ENCODE peak calls at places on chromosomes 16 and 17, in six cellular contexts. X, U, L, G, N and Y are unnamed samples.

GRCh38 chr16:49500211-49500610 is 126.6 kb downstream of the C16orf78 start:
- DNase-seq in X (no peak), U (no peak), L (no peak), G (no peak), N (no peak), Y (no peak)

GRCh38 chr17:15947331-15947730 is 2.4 kb downstream of the ADORA2B start:
- DNase-seq in X (no peak), U (peak; percentile 48), L (no peak), G (no peak), N (peak; percentile 97), Y (peak; percentile 65)

GRCh38 chr17:47945080-47945479 is 3.7 kb downstream of the PNPO start:
- DNase-seq in X (no peak), U (no peak), L (no peak), G (no peak), N (no peak), Y (no peak)

GRCh38 chr17:57478851-57479250 is 222.5 kb downstream of the MSI2 start:
- DNase-seq in X (no peak), U (no peak), L (no peak), G (no peak), N (peak; percentile 26), Y (no peak)

GRCh38 chr16:77788196-77789084 is at the start of gene VAT1L:
- DNase-seq in X (peak; percentile 69), U (peak; percentile 63), L (no peak), G (peak; percentile 11), N (peak; percentile 90), Y (no peak)

GRCh38 chr17:56823848-56824247 is 9.9 kb downstream of the C17orf67 start:
- DNase-seq in X (no peak), U (no peak), L (no peak), G (no peak), N (no peak), Y (no peak)

GRCh38 chr17:2050871-2051387 is 4.0 kb upstream of the HIC1 start:
- DNase-seq in X (peak; percentile 63), U (peak; percentile 65), L (no peak), G (no peak), N (peak; percentile 93), Y (no peak)

GRCh38 chr16:51569204-51569911 is 418.3 kb upstream of the SALL1 start:
- DNase-seq in X (no peak), U (no peak), L (no peak), G (no peak), N (no peak), Y (no peak)

GRCh38 chr17:66677201-66677981 is 157.5 kb upstream of the CACNG5 start:
- DNase-seq in X (peak; percentile 22), U (peak; percentile 94), L (no peak), G (no peak), N (peak; percentile 87), Y (no peak)

GRCh38 chr17:28701987-28702751 is 9.5 kb downstream of the PROCA1 start:
- DNase-seq in X (no peak), U (no peak), L (peak; percentile 73), G (no peak), N (peak; percentile 74), Y (no peak)

GRCh38 chr17:4597975-4598374 is 13.6 kb downstream of the SMTNL2 start:
- DNase-seq in X (no peak), U (no peak), L (no peak), G (no peak), N (no peak), Y (no peak)

GRCh38 chr17:78935419-78936323 is 10.5 kb upstream of the TIMP2 start:
- DNase-seq in X (peak; percentile 29), U (peak; percentile 99), L (no peak), G (no peak), N (peak; percentile 98), Y (no peak)

GRCh38 chr17:34171245-34171818 is 83.8 kb upstream of the CCL2 start:
- DNase-seq in X (peak; percentile 82), U (peak; percentile 53), L (peak; percentile 65), G (peak; percentile 80), N (no peak), Y (peak; percentile 41)

GRCh38 chr16:79185681-79186080 is 414.9 kb downstream of the MAF start:
- DNase-seq in X (no peak), U (no peak), L (no peak), G (no peak), N (no peak), Y (no peak)

GRCh38 chr17:16516594-16517018 is 24.6 kb upstream of the LRRC75A start:
- DNase-seq in X (peak; percentile 70), U (peak; percentile 80), L (no peak), G (peak; percentile 50), N (peak; percentile 91), Y (peak; percentile 44)

GRCh38 chr16:20868890-20869289 is 31.3 kb downstream of the DCUN1D3 start:
- DNase-seq in X (no peak), U (peak; percentile 57), L (peak; percentile 60), G (no peak), N (peak; percentile 68), Y (peak; percentile 53)

GRCh38 chr17:40322417-40323315 is 13.7 kb downstream of the RARA start:
- DNase-seq in X (peak; percentile 65), U (peak; percentile 81), L (peak; percentile 55), G (peak; percentile 80), N (peak; percentile 96), Y (peak; percentile 59)

GRCh38 chr17:78147315-78147998 is 1.3 kb downstream of the C17orf99 start:
- DNase-seq in X (no peak), U (no peak), L (no peak), G (no peak), N (peak; percentile 54), Y (no peak)

GRCh38 chr17:39000021-39000601 is 32.9 kb upstream of the FBXO47 start:
- DNase-seq in X (no peak), U (peak; percentile 27), L (no peak), G (no peak), N (no peak), Y (no peak)

GRCh38 chr17:29390856-29391631 is 881 bp downstream of the TAOK1 start:
- DNase-seq in X (peak; percentile 70), U (peak; percentile 42), L (peak; percentile 46), G (peak; percentile 41), N (peak; percentile 69), Y (peak; percentile 7)

GRCh38 chr17:75876190-75876937 is 2.0 kb downstream of the TRIM47 start:
- DNase-seq in X (peak; percentile 86), U (no peak), L (peak; percentile 97), G (no peak), N (peak; percentile 87), Y (no peak)
- H2AFZ ChIP-seq in X (no peak overlapping the region), U (peak overlapping the region; percentile 96), L (no peak overlapping the region), G (no peak overlapping the region), N (peak overlapping the region; percentile 20), Y (peak overlapping the region; percentile 91)

GRCh38 chr16:80718480-80719220 is 85.7 kb downstream of the CDYL2 start:
- DNase-seq in X (peak; percentile 50), U (peak; percentile 22), L (no peak), G (no peak), N (no peak), Y (peak; percentile 20)
- H3K27ac ChIP-seq in X (no peak overlapping the region), U (no peak overlapping the region), L (no peak overlapping the region), G (no peak overlapping the region), N (no peak overlapping the region), Y (no peak overlapping the region)

DNA sequence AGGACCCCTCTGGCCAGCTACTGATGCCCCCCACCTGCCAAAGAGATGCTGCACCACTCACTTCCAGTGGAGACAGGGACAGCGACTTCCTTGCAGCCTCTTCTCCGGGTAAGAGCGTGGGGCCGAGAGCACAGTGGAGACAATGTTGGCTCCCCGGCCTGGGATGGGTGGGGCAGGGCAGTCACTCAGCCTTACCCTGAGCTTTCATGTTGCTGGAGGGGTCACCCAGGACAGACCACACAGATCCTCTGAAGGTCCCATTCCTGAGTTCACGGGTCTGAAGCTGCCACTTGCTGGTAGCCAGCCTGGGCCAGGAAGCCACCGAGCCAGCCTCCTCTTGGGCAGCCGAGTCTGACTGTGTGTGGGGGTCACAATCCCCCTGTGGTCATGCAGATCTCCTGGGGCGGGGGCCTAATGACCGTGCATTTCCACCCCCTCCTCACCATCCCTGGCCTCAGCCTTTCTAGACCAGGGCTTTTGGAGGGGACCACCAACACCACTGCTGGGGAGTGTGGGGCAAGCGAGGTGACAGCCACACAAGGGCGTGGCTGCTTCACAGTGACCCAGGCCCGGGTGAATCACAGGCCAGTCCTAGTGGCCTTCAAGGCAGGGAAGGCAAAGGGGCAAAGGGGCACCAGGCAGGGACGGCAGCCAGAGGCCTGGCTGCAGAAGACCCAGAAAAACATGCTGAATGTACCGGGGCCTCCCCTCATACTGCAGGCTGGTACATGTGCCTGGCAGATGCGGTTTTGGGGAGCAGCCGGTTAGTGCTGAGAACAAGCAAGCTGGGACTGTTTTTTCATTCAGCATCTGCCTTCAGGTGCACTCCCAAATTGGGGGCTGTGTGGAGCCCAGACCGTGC is 10.4 kb downstream of the TAF1C start:
- DNase-seq in X (no peak), U (no peak), L (peak; percentile 31), G (no peak), N (peak; percentile 49), Y (no peak)
- H2AFZ ChIP-seq in X (no peak overlapping the region), U (peak overlapping the region; percentile 15), L (no peak overlapping the region), G (no peak overlapping the region), N (no peak overlapping the region), Y (no peak overlapping the region)

DNA sequence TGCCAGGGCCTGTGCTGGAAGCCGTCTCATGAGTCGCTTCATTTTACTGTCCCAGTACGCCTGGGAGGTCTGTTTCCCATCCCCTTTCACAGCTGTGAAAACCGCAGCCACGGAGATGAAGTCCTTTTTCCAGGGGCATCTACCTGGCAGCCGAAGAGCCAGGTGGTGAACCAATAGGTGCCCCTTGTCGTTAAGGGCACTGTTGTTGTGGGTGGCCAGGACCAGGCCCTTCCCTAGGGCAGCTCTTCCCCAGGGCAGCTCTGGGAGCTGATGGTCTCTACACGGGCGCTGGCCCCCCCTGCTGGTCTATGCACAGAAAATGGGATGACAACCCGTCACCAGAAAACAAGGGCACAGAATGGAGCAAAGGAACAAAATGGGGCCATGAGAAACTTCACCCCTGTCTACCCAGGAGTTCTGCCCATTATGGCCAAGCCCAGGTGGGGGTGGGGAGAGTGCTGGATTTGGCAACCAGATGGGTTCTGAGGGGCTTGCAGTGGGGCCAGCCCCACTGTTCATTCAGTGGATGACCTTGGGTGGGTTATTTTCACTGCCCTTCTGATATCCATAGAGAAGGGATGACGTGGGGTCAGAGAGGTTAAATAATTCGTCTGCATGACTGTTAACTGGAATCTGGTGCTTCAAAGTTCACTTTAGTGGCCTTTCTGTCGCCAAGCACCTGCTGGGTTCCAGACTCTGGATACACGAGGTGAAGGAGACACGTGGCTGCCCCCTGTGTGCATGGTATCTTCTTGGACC is 11.5 kb downstream of the RMI2 start:
- DNase-seq in X (peak; percentile 76), U (peak; percentile 61), L (peak; percentile 81), G (peak; percentile 79), N (peak; percentile 85), Y (no peak)
- H3K27ac ChIP-seq in X (no peak overlapping the region), U (peak overlapping the region; percentile 44), L (no peak overlapping the region), G (no peak overlapping the region), N (no peak overlapping the region), Y (peak overlapping the region; percentile 81)

DNA sequence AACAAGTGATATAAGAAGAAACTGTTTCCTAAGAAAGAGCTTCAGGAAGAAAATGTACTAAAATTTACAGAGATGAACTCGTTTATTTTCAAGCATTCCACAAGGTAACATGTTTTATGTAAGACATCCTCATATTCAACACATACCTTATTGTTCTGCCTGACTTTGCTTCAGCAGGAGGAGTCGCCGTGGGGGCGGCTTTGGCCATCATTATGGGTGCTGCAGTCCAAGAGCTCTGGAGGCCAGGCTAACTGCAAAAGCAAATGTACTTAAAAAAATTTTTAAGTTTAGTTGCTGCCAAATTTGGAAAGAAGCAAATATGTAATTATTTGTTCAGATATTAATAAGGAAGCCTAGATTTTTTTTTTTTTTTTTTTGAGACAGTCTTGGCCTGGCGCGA is 4.1 kb upstream of the SPG7 start:
- DNase-seq in X (no peak), U (no peak), L (no peak), G (no peak), N (no peak), Y (no peak)
- H2AFZ ChIP-seq in X (no peak overlapping the region), U (no peak overlapping the region), L (no peak overlapping the region), G (no peak overlapping the region), N (no peak overlapping the region), Y (no peak overlapping the region)